ENCODE peak calls at places on chromosomes 3 and 15, in seven cellular contexts. T, C, V, B, R, I and J are unnamed samples.

GRCh38 chr15:85905626-85906025 is 110.9 kb upstream of the KLHL25 start:
- ATAC-seq in R (no peak), I (no peak), V (no peak), B (no peak), C (no peak), T (no peak), J (no peak)

GRCh38 chr15:57203906-57204305 is 172.4 kb upstream of the CGNL1 start:
- ATAC-seq in V (no peak), B (no peak), R (peak), I (no peak), C (no peak), T (no peak), J (peak)

GRCh38 chr15:36491912-36492311 is 87.5 kb upstream of the CDIN1 start:
- ATAC-seq in B (no peak), R (no peak), T (no peak), I (no peak), V (no peak), C (no peak), J (no peak)

GRCh38 chr3:117887896-117888295 is 1146.8 kb downstream of the IGSF11 start:
- ATAC-seq in I (no peak), T (no peak), V (no peak), B (no peak), C (no peak), R (no peak), J (no peak)

GRCh38 chr15:45143056-45143455 is 13.3 kb downstream of the DUOX1 start:
- ATAC-seq in B (no peak), C (no peak), I (no peak), R (no peak), T (no peak), V (no peak), J (no peak)

GRCh38 chr3:138188013-138188352 is 882 bp downstream of the ARMC8 start:
- ATAC-seq in R (peak), T (peak), B (peak), V (peak), C (peak), I (peak), J (peak)

GRCh38 chr3:194784341-194784740 is 98.7 kb downstream of the FAM43A start:
- ATAC-seq in V (no peak), C (no peak), T (no peak), B (no peak), R (no peak), I (no peak), J (no peak)

GRCh38 chr3:170056710-170057454 is 19.1 kb downstream of the GPR160 start:
- ATAC-seq in B (peak), V (no peak), T (no peak), R (peak), I (no peak), C (no peak), J (peak)

GRCh38 chr3:157611176-157611575 is 108.0 kb upstream of the VEPH1 start:
- ATAC-seq in T (no peak), R (peak), V (no peak), C (no peak), I (no peak), B (no peak), J (no peak)

GRCh38 chr3:110272525-110272924 is 799.1 kb upstream of the NECTIN3 start:
- ATAC-seq in C (no peak), I (no peak), R (no peak), B (no peak), T (peak), V (no peak), J (no peak)

GRCh38 chr3:14266361-14266760 is 87.7 kb downstream of the LSM3 start:
- ATAC-seq in B (no peak), R (no peak), C (peak), I (peak), T (no peak), V (no peak), J (no peak)

GRCh38 chr3:43224405-43225073 is 61.8 kb upstream of the SNRK start:
- ATAC-seq in I (no peak), V (peak), B (peak), T (no peak), C (no peak), R (no peak), J (peak)

GRCh38 chr15:64006642-64007041 is 39.6 kb downstream of the DAPK2 start:
- ATAC-seq in C (peak), B (no peak), R (no peak), T (no peak), I (no peak), V (peak), J (no peak)

GRCh38 chr3:150146891-150147761 is 176.4 kb upstream of the PFN2 start:
- ATAC-seq in I (peak), C (peak), B (peak), V (no peak), T (no peak), R (peak), J (peak)

GRCh38 chr15:46735115-46735514 is 982.2 kb upstream of the SEMA6D start:
- ATAC-seq in V (no peak), I (no peak), R (no peak), T (no peak), B (no peak), C (no peak), J (no peak)

GRCh38 chr3:193963808-193964516 is 172.0 kb upstream of the HES1 start:
- ATAC-seq in V (no peak), C (peak), I (peak), B (peak), R (peak), T (no peak), J (peak)

GRCh38 chr3:2517479-2518188 is 419.0 kb downstream of the CNTN4 start:
- ATAC-seq in V (no peak), I (no peak), R (no peak), B (no peak), T (no peak), C (no peak), J (no peak)

GRCh38 chr3:186035277-186035676 is 73.6 kb downstream of the ETV5 start:
- ATAC-seq in C (no peak), T (no peak), I (no peak), V (no peak), B (no peak), R (no peak), J (no peak)